ENCODE peak calls at places on chromosome 7, in four cellular contexts. One of them, this sample, is unnamed.

GRCh38 chr7:85023066-85023687 is 163.7 kb downstream of the SEMA3D start:
- DNase-seq in cardiac muscle cell: peak; percentile 60
- DNase-seq in CD8-positive, alpha-beta memory T cell: no peak
- DNase-seq in right cardiac atrium: no peak
- DNase-seq in this sample: peak; percentile 36

GRCh38 chr7:152887779-152888178 is 128.2 kb downstream of the ACTR3B start:
- DNase-seq in cardiac muscle cell: no peak
- DNase-seq in right cardiac atrium: no peak
- DNase-seq in CD8-positive, alpha-beta memory T cell: no peak
- DNase-seq in this sample: no peak

GRCh38 chr7:17434191-17434590 is 135.7 kb downstream of the AHR start:
- DNase-seq in right cardiac atrium: no peak
- DNase-seq in cardiac muscle cell: no peak
- DNase-seq in CD8-positive, alpha-beta memory T cell: no peak
- DNase-seq in this sample: no peak

GRCh38 chr7:74334026-74334425 is 44.8 kb downstream of the CLIP2 start:
- DNase-seq in CD8-positive, alpha-beta memory T cell: no peak
- DNase-seq in cardiac muscle cell: no peak
- DNase-seq in right cardiac atrium: no peak
- DNase-seq in this sample: peak; percentile 85

GRCh38 chr7:37977243-37977642 is 56.8 kb downstream of the EPDR1 start:
- DNase-seq in right cardiac atrium: no peak
- DNase-seq in cardiac muscle cell: no peak
- DNase-seq in CD8-positive, alpha-beta memory T cell: no peak
- DNase-seq in this sample: no peak

GRCh38 chr7:138512885-138513284 is 52.8 kb downstream of the TRIM24 start:
- DNase-seq in cardiac muscle cell: no peak
- DNase-seq in right cardiac atrium: no peak
- DNase-seq in CD8-positive, alpha-beta memory T cell: no peak
- DNase-seq in this sample: no peak

GRCh38 chr7:95609277-95609971 is 13.1 kb upstream of the PDK4 start:
- DNase-seq in CD8-positive, alpha-beta memory T cell: no peak
- DNase-seq in cardiac muscle cell: no peak
- DNase-seq in right cardiac atrium: peak; percentile 58
- DNase-seq in this sample: peak; percentile 10

GRCh38 chr7:70563960-70564359 is 568.0 kb upstream of the GALNT17 start:
- DNase-seq in CD8-positive, alpha-beta memory T cell: no peak
- DNase-seq in cardiac muscle cell: no peak
- DNase-seq in right cardiac atrium: no peak
- DNase-seq in this sample: no peak

GRCh38 chr7:101731502-101732084 is 85.8 kb upstream of the CUX1 start:
- DNase-seq in CD8-positive, alpha-beta memory T cell: no peak
- DNase-seq in right cardiac atrium: no peak
- DNase-seq in cardiac muscle cell: no peak
- DNase-seq in this sample: no peak

GRCh38 chr7:37311282-37311868 is 137.3 kb downstream of the ELMO1 start:
- DNase-seq in right cardiac atrium: peak; percentile 54
- DNase-seq in CD8-positive, alpha-beta memory T cell: peak; percentile 49
- DNase-seq in cardiac muscle cell: no peak
- DNase-seq in this sample: peak; percentile 89

GRCh38 chr7:82507976-82508677 is 64.5 kb upstream of the CACNA2D1 start:
- DNase-seq in right cardiac atrium: peak; percentile 35
- DNase-seq in cardiac muscle cell: no peak
- DNase-seq in CD8-positive, alpha-beta memory T cell: no peak
- DNase-seq in this sample: no peak

GRCh38 chr7:140003913-140004382 is 58.8 kb downstream of the PARP12 start:
- DNase-seq in right cardiac atrium: no peak
- DNase-seq in CD8-positive, alpha-beta memory T cell: no peak
- DNase-seq in cardiac muscle cell: peak; percentile 71
- DNase-seq in this sample: peak; percentile 42

GRCh38 chr7:123865517-123866117 is 20.6 kb downstream of the HYAL4 start:
- DNase-seq in cardiac muscle cell: peak; percentile 72
- DNase-seq in right cardiac atrium: no peak
- DNase-seq in CD8-positive, alpha-beta memory T cell: no peak
- DNase-seq in this sample: peak; percentile 79

GRCh38 chr7:87548123-87548919 is 52.4 kb downstream of the ABCB1 start:
- DNase-seq in CD8-positive, alpha-beta memory T cell: no peak
- DNase-seq in cardiac muscle cell: no peak
- DNase-seq in right cardiac atrium: no peak
- DNase-seq in this sample: no peak

GRCh38 chr7:499853-500485 is 19.7 kb downstream of the PDGFA start:
- DNase-seq in right cardiac atrium: peak; percentile 11
- DNase-seq in CD8-positive, alpha-beta memory T cell: peak; percentile 37
- DNase-seq in cardiac muscle cell: no peak
- DNase-seq in this sample: no peak

GRCh38 chr7:110922906-110923305 is 168.0 kb upstream of the LRRN3 start:
- DNase-seq in cardiac muscle cell: no peak
- DNase-seq in right cardiac atrium: no peak
- DNase-seq in CD8-positive, alpha-beta memory T cell: no peak
- DNase-seq in this sample: no peak
- H3K27ac ChIP-seq in cardiac muscle cell: no peak overlapping the region
- H3K27ac ChIP-seq in right cardiac atrium: no peak overlapping the region
- H3K27ac ChIP-seq in CD8-positive, alpha-beta memory T cell: no peak overlapping the region
- H3K27ac ChIP-seq in this sample: no peak overlapping the region

DNA sequence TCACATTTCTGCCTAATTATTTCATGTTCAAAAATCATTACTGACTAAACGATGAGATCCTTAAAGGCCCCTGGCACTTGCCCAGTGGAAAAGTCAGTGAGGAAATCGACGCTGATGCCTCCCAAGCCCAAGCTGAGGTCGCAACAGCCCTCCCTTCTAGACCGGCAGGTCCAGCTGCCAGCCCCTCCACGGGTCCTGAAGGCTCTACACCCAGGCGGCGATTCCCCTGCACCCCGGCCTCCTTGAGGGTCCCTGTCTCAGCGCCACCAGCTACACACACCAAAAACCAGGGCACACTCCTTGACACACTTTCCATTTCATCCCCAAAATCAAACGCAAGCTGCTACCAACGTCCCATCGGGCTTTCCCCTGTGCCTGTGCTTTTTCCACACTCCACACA is 200.1 kb upstream of the RNF32 start:
- DNase-seq in cardiac muscle cell: no peak
- DNase-seq in CD8-positive, alpha-beta memory T cell: no peak
- DNase-seq in right cardiac atrium: no peak
- DNase-seq in this sample: no peak
- H3K27me3 ChIP-seq in cardiac muscle cell: no peaks in the 10 kb centered on the region
- H3K27me3 ChIP-seq in CD8-positive, alpha-beta memory T cell: no peaks in the 10 kb centered on the region
- H3K27me3 ChIP-seq in right cardiac atrium: no peaks in the 10 kb centered on the region
- H3K27me3 ChIP-seq in this sample: peaks cover 41% of the 10 kb centered on the region

DNA sequence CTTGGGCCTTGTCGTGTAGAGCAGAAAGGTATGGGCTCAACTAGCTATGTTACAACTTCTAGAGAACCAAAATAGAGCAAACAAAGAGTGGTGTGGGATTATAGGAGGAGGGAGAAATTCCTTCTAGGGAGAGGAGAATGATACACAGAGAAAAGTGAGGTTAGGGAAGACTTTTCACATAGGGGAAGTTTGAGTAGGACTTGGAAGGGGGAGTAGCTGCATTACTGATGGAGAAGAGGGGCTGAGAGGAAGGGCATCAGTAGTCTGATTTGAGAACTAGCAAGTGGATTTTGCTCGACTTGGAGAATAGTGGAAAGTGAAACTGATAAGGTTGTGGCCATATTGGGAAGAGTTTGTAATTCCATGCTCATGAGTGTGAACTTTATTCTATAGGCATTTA is 6.1 kb downstream of the NRF1 start:
- DNase-seq in CD8-positive, alpha-beta memory T cell: no peak
- DNase-seq in right cardiac atrium: no peak
- DNase-seq in cardiac muscle cell: no peak
- DNase-seq in this sample: no peak
- H3K4me1 ChIP-seq in CD8-positive, alpha-beta memory T cell: peaks cover 62% of the 10 kb centered on the region
- H3K4me1 ChIP-seq in right cardiac atrium: peaks cover 4% of the 10 kb centered on the region
- H3K4me1 ChIP-seq in cardiac muscle cell: peaks cover 7% of the 10 kb centered on the region
- H3K4me1 ChIP-seq in this sample: peaks cover 14% of the 10 kb centered on the region

GRCh38 chr7:47819054-47819920 is 129.0 kb downstream of the PKD1L1 start:
- DNase-seq in right cardiac atrium: peak; percentile 89
- DNase-seq in cardiac muscle cell: peak; percentile 70
- DNase-seq in CD8-positive, alpha-beta memory T cell: no peak
- DNase-seq in this sample: peak; percentile 72
- H3K27ac ChIP-seq in right cardiac atrium: no peak overlapping the region
- H3K27ac ChIP-seq in cardiac muscle cell: no peak overlapping the region
- H3K27ac ChIP-seq in CD8-positive, alpha-beta memory T cell: no peak overlapping the region
- H3K27ac ChIP-seq in this sample: no peak overlapping the region

DNA sequence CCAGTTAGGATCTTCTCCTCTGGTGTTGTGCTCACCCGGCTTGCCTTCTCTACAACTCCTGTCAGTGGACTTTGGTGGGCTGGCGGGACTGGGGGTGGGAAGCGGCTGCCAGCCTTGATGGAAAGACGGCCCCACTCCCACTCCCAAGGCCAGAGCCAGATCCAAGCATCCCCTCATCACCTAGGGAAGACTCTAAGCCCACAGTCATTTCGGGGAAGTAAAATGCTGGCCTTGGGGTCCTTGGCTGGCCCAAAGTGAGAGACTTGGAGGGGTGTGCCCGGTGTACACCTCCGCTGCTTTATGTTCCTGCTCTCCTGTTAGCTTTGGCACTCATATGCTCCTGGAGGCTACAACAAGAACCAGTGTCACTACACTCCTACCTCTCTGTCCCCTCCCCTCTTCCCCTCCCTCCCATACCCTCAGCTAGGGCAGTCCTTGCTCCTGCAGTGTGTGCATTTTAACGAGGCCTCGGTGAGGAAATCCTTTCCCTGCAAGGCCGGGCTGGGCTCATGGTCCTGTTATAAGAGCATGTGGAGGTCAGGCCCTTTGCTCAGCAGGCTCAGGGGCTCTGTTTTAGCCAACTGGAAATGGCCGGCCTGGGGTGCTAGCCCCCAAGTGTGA is 995 bp upstream of the HOXA10 start:
- DNase-seq in CD8-positive, alpha-beta memory T cell: peak; percentile 27
- DNase-seq in right cardiac atrium: peak; percentile 3
- DNase-seq in cardiac muscle cell: no peak
- DNase-seq in this sample: no peak
- H3K27me3 ChIP-seq in CD8-positive, alpha-beta memory T cell: peaks cover 63% of the 10 kb centered on the region
- H3K27me3 ChIP-seq in right cardiac atrium: peaks cover 5% of the 10 kb centered on the region
- H3K27me3 ChIP-seq in cardiac muscle cell: peaks cover 100% of the 10 kb centered on the region
- H3K27me3 ChIP-seq in this sample: peaks cover 5% of the 10 kb centered on the region

DNA sequence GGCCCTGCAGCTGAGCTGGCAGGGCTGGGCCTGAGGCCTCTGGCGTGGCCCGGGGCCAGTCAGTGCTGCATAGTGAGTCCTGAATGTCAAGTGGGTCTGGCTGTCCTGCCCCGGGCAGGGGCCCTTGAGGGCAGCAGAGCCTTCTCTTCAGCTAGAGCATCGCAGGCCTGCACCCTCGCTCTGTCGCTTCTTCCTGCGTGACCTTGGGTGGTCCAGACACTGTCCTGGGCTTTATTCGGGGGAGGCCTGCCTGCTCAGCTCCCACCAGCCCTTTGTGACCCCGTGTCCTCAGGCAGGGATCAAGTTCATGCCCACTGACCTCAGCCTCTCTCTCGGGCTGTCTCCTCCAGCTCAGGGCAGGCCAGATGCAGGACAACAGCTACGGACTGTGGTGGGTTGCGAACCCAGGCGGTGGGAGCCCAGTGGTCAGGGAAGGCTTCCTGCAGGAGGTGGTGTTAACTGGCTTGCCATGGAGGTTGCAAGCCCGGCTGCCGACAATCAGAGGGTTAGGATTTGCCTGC is 3.4 kb downstream of the TTYH3 start:
- DNase-seq in right cardiac atrium: no peak
- DNase-seq in cardiac muscle cell: no peak
- DNase-seq in CD8-positive, alpha-beta memory T cell: no peak
- DNase-seq in this sample: no peak
- H3K4me1 ChIP-seq in right cardiac atrium: peaks cover 22% of the 10 kb centered on the region
- H3K4me1 ChIP-seq in cardiac muscle cell: peaks cover 38% of the 10 kb centered on the region
- H3K4me1 ChIP-seq in CD8-positive, alpha-beta memory T cell: peaks cover 26% of the 10 kb centered on the region
- H3K4me1 ChIP-seq in this sample: peaks cover 34% of the 10 kb centered on the region

This sample was measured in SJCRH30.